ENCODE peak calls at places on chromosome 4, in four cellular contexts. E is GM12878, L is HepG2, N is K562. F is an unnamed sample.

GRCh38 chr4:62402088-62402806 is 1202.1 kb downstream of the ADGRL3 start:
- DNase-seq in E (no peak), L (no peak), N (no peak), F (no peak)

GRCh38 chr4:159047478-159048165 is 55.3 kb upstream of the RAPGEF2 start:
- DNase-seq in L (peak; percentile 25), E (no peak), N (peak; percentile 15), F (peak; percentile 19)

GRCh38 chr4:75232546-75232945 is 281.7 kb downstream of the RCHY1 start:
- DNase-seq in L (no peak), N (no peak), E (no peak), F (no peak)

GRCh38 chr4:174398728-174399127 is 115.0 kb downstream of the CEP44 start:
- DNase-seq in E (no peak), N (peak; percentile 16), L (no peak), F (peak; percentile 22)

GRCh38 chr4:41957634-41958033 is 22.4 kb downstream of the TMEM33 start:
- DNase-seq in N (peak; percentile 53), E (peak; percentile 20), L (peak; percentile 27), F (peak; percentile 31)

GRCh38 chr4:120446051-120446567 is 379.5 kb upstream of the MAD2L1 start:
- DNase-seq in L (no peak), N (no peak), E (no peak), F (no peak)

GRCh38 chr4:39544580-39545315 is 17.5 kb upstream of the UGDH start:
- DNase-seq in L (no peak), N (no peak), E (no peak), F (no peak)

GRCh38 chr4:15870079-15870478 is 68.5 kb downstream of the FGFBP1 start:
- DNase-seq in L (no peak), N (no peak), E (no peak), F (no peak)

GRCh38 chr4:123327346-123327745 is 69.2 kb upstream of the SPRY1 start:
- DNase-seq in N (no peak), L (no peak), E (no peak), F (no peak)

GRCh38 chr4:153267013-153267412 is 62.8 kb downstream of the TRIM2 start:
- DNase-seq in N (no peak), L (no peak), E (no peak), F (peak; percentile 65)

GRCh38 chr4:28558871-28559270 is 1698.2 kb downstream of the STIM2 start:
- DNase-seq in N (no peak), L (no peak), E (no peak), F (no peak)

GRCh38 chr4:183788308-183788707 is 116.8 kb upstream of the STOX2 start:
- DNase-seq in L (no peak), N (no peak), E (no peak), F (no peak)

GRCh38 chr4:76696109-76696508 is 201.8 kb downstream of the SOWAHB start:
- DNase-seq in N (no peak), E (no peak), L (peak; percentile 28), F (no peak)

GRCh38 chr4:186158021-186158859 is 33.1 kb upstream of the CYP4V2 start:
- DNase-seq in E (no peak), N (no peak), L (no peak), F (no peak)

GRCh38 chr4:15893967-15894366 is 44.6 kb downstream of the FGFBP1 start:
- DNase-seq in E (no peak), N (no peak), L (no peak), F (no peak)

GRCh38 chr4:1536579-1537409 is 130.6 kb upstream of the NKX1-1 start:
- DNase-seq in L (no peak), E (no peak), N (no peak), F (no peak)

GRCh38 chr4:54277691-54278090 is 48.6 kb downstream of the PDGFRA start:
- DNase-seq in L (no peak), E (peak; percentile 9), N (no peak), F (peak; percentile 92)

GRCh38 chr4:114659386-114660008 is 60.9 kb downstream of the UGT8 start:
- DNase-seq in L (peak; percentile 42), N (peak; percentile 27), E (peak; percentile 32), F (peak; percentile 68)

GRCh38 chr4:24158031-24158430 is 268.2 kb upstream of the PPARGC1A start:
- DNase-seq in N (no peak), L (no peak), E (no peak), F (no peak)

GRCh38 chr4:181161669-181162068 is 1081.5 kb upstream of the TENM3 start:
- DNase-seq in L (no peak), E (no peak), N (no peak), F (no peak)

GRCh38 chr4:99161700-99162099 is 17.6 kb upstream of the ADH4 start:
- DNase-seq in N (no peak), L (no peak), E (no peak), F (no peak)

GRCh38 chr4:37652747-37653527 is 33.2 kb downstream of the RELL1 start:
- DNase-seq in L (no peak), E (no peak), N (no peak), F (no peak)

GRCh38 chr4:37653601-37654000 is 32.6 kb downstream of the RELL1 start:
- DNase-seq in N (no peak), E (no peak), L (no peak), F (peak; percentile 26)

GRCh38 chr4:37661643-37662221 is 24.4 kb downstream of the RELL1 start:
- DNase-seq in E (no peak), N (no peak), L (no peak), F (peak; percentile 48)

GRCh38 chr4:37651781-37652377 is 34.3 kb downstream of the RELL1 start:
- DNase-seq in L (peak; percentile 9), N (no peak), E (no peak), F (no peak)

GRCh38 chr4:37656649-37657048 is 29.5 kb downstream of the RELL1 start:
- DNase-seq in E (no peak), L (no peak), N (no peak), F (no peak)
- H3K79me2 ChIP-seq in E (no peaks in the 10 kb centered on the region), L (peaks cover 48% of the 10 kb centered on the region), N (no peaks in the 10 kb centered on the region), F (peaks cover 90% of the 10 kb centered on the region)

GRCh38 chr4:182625193-182625592 is 292.0 kb downstream of the DCTD start:
- DNase-seq in L (no peak), N (no peak), E (no peak), F (no peak)
- TF ChIP-seq MAX in L (no peak), N (no peak), E (no peak), F (no peak)

GRCh38 chr4:108249397-108249796 is 80.7 kb upstream of the LEF1 start:
- DNase-seq in L (no peak), E (no peak), N (no peak), F (no peak)

GRCh38 chr4:108244576-108244975 is 75.8 kb upstream of the LEF1 start:
- DNase-seq in E (no peak), N (no peak), L (no peak), F (no peak)

DNA sequence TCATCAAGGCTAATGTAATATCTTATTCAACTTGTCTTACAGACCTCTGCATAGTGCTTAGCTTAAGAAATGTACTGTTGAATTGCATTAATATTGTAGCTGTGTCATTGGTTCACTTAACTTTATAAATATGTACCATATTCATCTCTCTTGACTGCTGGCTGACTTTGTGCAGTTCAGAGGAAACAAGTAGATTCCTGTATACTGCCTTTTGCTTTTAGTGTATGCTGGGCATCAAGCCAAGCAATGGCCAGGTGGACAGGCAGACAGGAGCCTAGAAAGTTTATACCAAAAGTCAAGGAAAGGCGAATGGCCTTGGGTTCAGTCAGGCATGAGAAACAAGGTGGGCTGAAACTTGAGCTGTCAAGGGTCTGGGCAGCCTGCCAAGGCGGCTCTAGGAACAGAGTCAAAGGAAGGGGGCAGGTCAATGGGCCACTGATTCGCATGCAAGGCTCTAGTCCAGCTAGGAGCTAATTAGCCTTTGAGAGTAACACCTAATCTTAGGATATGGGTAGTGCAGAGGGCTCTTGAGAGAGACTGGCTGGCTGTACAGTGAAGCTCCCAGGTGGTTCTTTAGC is 78.9 kb upstream of the LEF1 start:
- DNase-seq in L (no peak), E (no peak), N (no peak), F (peak; percentile 10)
- TF ChIP-seq MYC in L (no peak), E (no peak), N (no peak), F (no peak)

DNA sequence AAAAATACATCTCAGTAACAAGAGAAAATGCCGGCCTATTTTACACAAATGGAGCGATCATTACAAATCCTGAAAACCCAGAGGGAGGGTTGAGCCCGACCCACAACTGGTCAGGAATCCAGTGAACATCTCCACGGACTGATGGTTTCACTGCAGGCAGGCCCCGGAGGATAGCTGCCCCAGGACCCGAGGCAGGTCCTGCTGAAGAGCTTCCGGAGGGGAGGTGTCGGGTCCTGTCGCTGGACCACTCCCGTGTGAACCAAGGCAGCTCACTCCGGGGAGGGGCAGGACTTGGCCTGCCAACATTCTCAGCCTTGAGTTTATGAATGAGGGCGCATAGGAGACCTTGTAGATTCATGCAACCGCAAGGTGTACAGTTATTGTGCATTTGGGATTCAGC is 4.8 kb upstream of the CRMP1 start:
- DNase-seq in N (no peak), L (no peak), E (no peak), F (no peak)
- H3K79me2 ChIP-seq in N (no peaks in the 10 kb centered on the region), L (no peaks in the 10 kb centered on the region), E (no peaks in the 10 kb centered on the region), F (no peaks in the 10 kb centered on the region)

F was measured in endothelial cell of umbilical vein.